ENCODE peak calls at places on chromosomes 2 and 18, in seven cellular contexts. Q is tibial artery, M is endodermal cell, W is left ventricle myocardium inferior, Z is cardiac muscle cell, V is heart right ventricle, L is right atrium auricular region. H is an unnamed sample. For H3K4me1 and H3K9me3, the result is how much of the 10 kb centered on the place peaks cover.

GRCh38 chr2:194166818-194167217 is 1490.2 kb upstream of the SLC39A10 start:
- DNase-seq in Q (no peak), M (peak), W (no peak), Z (peak), V (no peak), L (no peak), H (no peak)

GRCh38 chr2:3628241-3628679 is 29.7 kb upstream of the ALLC start:
- DNase-seq in Q (peak), M (peak), W (no peak), Z (no peak), V (no peak), L (no peak), H (no peak)

GRCh38 chr2:120820885-120821279 is 85.2 kb downstream of the GLI2 start:
- DNase-seq in Q (peak), M (peak), W (no peak), Z (no peak), V (no peak), L (no peak), H (no peak)

GRCh38 chr2:39216495-39217191 is 27.1 kb downstream of the CDKL4 start:
- DNase-seq in Q (no peak), M (no peak), W (no peak), Z (no peak), V (no peak), L (no peak), H (no peak)

GRCh38 chr18:22347624-22348511 is 69.8 kb downstream of the CTAGE1 start:
- DNase-seq in Q (no peak), M (peak), W (peak), Z (peak), V (peak), L (no peak), H (no peak)

GRCh38 chr2:18791172-18791797 is 201.9 kb upstream of the NT5C1B start:
- DNase-seq in Q (no peak), M (no peak), W (no peak), Z (no peak), V (no peak), L (no peak), H (no peak)

GRCh38 chr2:238709324-238709723 is 138.6 kb upstream of the TWIST2 start:
- DNase-seq in Q (no peak), M (peak), W (no peak), Z (no peak), V (no peak), L (peak), H (no peak)

GRCh38 chr18:79918089-79919011 is 33.1 kb downstream of the SLC66A2 start:
- DNase-seq in Q (peak), M (peak), W (no peak), Z (no peak), V (no peak), L (peak), H (peak)

GRCh38 chr2:216850665-216851327 is 9.1 kb downstream of the TNP1 start:
- DNase-seq in Q (no peak), M (no peak), W (no peak), Z (no peak), V (no peak), L (no peak), H (no peak)

GRCh38 chr2:205627085-205627484 is 55.2 kb upstream of the NRP2 start:
- DNase-seq in Q (no peak), M (no peak), W (no peak), Z (no peak), V (no peak), L (no peak), H (no peak)

GRCh38 chr2:96584017-96584416 is 47.5 kb downstream of the ARID5A start:
- DNase-seq in Q (no peak), M (no peak), W (no peak), Z (no peak), V (no peak), L (no peak), H (no peak)

GRCh38 chr2:54598347-54599325 is 124.8 kb upstream of the EML6 start:
- DNase-seq in Q (no peak), M (no peak), W (peak), Z (no peak), V (no peak), L (no peak), H (no peak)

GRCh38 chr2:198863655-198864054 is 594.1 kb downstream of the SATB2 start:
- DNase-seq in Q (no peak), M (no peak), W (no peak), Z (no peak), V (no peak), L (no peak), H (no peak)

GRCh38 chr2:220674033-220674432 is 898.1 kb downstream of the EPHA4 start:
- DNase-seq in Q (no peak), M (no peak), W (no peak), Z (no peak), V (no peak), L (no peak), H (no peak)

GRCh38 chr2:45786030-45786830 is 134.8 kb downstream of the PRKCE start:
- DNase-seq in Q (no peak), M (no peak), W (no peak), Z (no peak), V (no peak), L (no peak), H (no peak)

GRCh38 chr2:26772064-26773001 is 8.2 kb downstream of the SLC35F6 start:
- DNase-seq in Q (peak), M (no peak), W (peak), Z (no peak), V (peak), L (peak), H (peak)

GRCh38 chr2:12637754-12638153 is 79.0 kb upstream of the TRIB2 start:
- DNase-seq in Q (no peak), M (no peak), W (no peak), Z (no peak), V (no peak), L (no peak), H (no peak)

GRCh38 chr2:43038034-43038719 is 188.2 kb downstream of the ZFP36L2 start:
- DNase-seq in Q (no peak), M (no peak), W (no peak), Z (no peak), V (no peak), L (no peak), H (no peak)

GRCh38 chr2:65686928-65687521 is 254.6 kb upstream of the SPRED2 start:
- DNase-seq in Q (no peak), M (no peak), W (no peak), Z (no peak), V (no peak), L (no peak), H (no peak)

GRCh38 chr2:232365621-232366321 is 12.8 kb upstream of the ALPP start:
- DNase-seq in Q (no peak), M (peak), W (no peak), Z (no peak), V (no peak), L (no peak), H (no peak)

GRCh38 chr2:10839813-10840212 is 27.2 kb upstream of the PDIA6 start:
- DNase-seq in Q (no peak), M (peak), W (no peak), Z (peak), V (no peak), L (no peak), H (no peak)

GRCh38 chr2:189014426-189015138 is 40.4 kb downstream of the COL3A1 start:
- DNase-seq in Q (no peak), M (no peak), W (no peak), Z (no peak), V (no peak), L (no peak), H (no peak)

GRCh38 chr2:126722081-126722480 is 66.1 kb downstream of the GYPC start:
- DNase-seq in Q (no peak), M (no peak), W (no peak), Z (no peak), V (no peak), L (peak), H (no peak)

GRCh38 chr2:102076512-102076911 is 66.0 kb upstream of the IL1R1 start:
- DNase-seq in Q (no peak), M (no peak), W (no peak), Z (no peak), V (no peak), L (no peak), H (no peak)

GRCh38 chr2:218727502-218728165 is 17.0 kb downstream of the TTLL4 start:
- DNase-seq in Q (no peak), M (no peak), W (no peak), Z (no peak), V (no peak), L (no peak), H (no peak)

GRCh38 chr18:76361219-76361618 is 133.8 kb downstream of the ZNF516 start:
- DNase-seq in Q (no peak), M (no peak), W (no peak), Z (no peak), V (no peak), L (no peak), H (no peak)

GRCh38 chr2:223487447-223487846 is 114.7 kb downstream of the SCG2 start:
- DNase-seq in Q (no peak), M (no peak), W (no peak), Z (no peak), V (no peak), L (no peak), H (no peak)

GRCh38 chr2:120576509-120577474 is 158.9 kb upstream of the GLI2 start:
- DNase-seq in Q (no peak), M (no peak), W (peak), Z (no peak), V (peak), L (no peak), H (no peak)

GRCh38 chr18:52236134-52236533 is 103.9 kb upstream of the DCC start:
- DNase-seq in Q (no peak), M (no peak), W (no peak), Z (no peak), V (no peak), L (no peak), H (no peak)

GRCh38 chr2:203790134-203790533 is 77.4 kb upstream of the CTLA4 start:
- DNase-seq in Q (no peak), M (no peak), W (no peak), Z (no peak), V (no peak), L (no peak), H (no peak)

GRCh38 chr2:102410952-102411351 is 12.0 kb upstream of the IL18RAP start:
- DNase-seq in Q (no peak), M (no peak), W (no peak), Z (no peak), V (no peak), L (no peak), H (no peak)

GRCh38 chr2:24456610-24457556 is 34.2 kb upstream of the NCOA1 start:
- DNase-seq in Q (peak), M (peak), W (peak), Z (no peak), V (peak), L (peak), H (peak)

GRCh38 chr2:26811261-26811660 is 25.4 kb downstream of the CENPA start:
- DNase-seq in Q (no peak), M (peak), W (no peak), Z (no peak), V (no peak), L (no peak), H (no peak)

GRCh38 chr2:71880846-71881610 is 266.6 kb downstream of the CYP26B1 start:
- DNase-seq in Q (peak), M (peak), W (peak), Z (no peak), V (peak), L (peak), H (peak)

GRCh38 chr2:219215871-219216536 is 2.8 kb downstream of the ABCB6 start:
- DNase-seq in Q (no peak), M (peak), W (no peak), Z (no peak), V (no peak), L (no peak), H (no peak)

GRCh38 chr18:63205791-63206252 is 113.7 kb downstream of the BCL2 start:
- DNase-seq in Q (no peak), M (no peak), W (no peak), Z (no peak), V (no peak), L (no peak), H (no peak)

GRCh38 chr2:55010149-55010591 is 40.1 kb downstream of the RTN4 start:
- DNase-seq in Q (peak), M (no peak), W (no peak), Z (no peak), V (no peak), L (no peak), H (no peak)

GRCh38 chr2:215171826-215172225 is 33.4 kb upstream of the ABCA12 start:
- DNase-seq in Q (no peak), M (no peak), W (no peak), Z (no peak), V (no peak), L (no peak), H (no peak)

GRCh38 chr2:86446060-86446459 is 4.9 kb downstream of the KDM3A start:
- DNase-seq in Q (no peak), M (no peak), W (no peak), Z (no peak), V (no peak), L (no peak), H (no peak)

DNA sequence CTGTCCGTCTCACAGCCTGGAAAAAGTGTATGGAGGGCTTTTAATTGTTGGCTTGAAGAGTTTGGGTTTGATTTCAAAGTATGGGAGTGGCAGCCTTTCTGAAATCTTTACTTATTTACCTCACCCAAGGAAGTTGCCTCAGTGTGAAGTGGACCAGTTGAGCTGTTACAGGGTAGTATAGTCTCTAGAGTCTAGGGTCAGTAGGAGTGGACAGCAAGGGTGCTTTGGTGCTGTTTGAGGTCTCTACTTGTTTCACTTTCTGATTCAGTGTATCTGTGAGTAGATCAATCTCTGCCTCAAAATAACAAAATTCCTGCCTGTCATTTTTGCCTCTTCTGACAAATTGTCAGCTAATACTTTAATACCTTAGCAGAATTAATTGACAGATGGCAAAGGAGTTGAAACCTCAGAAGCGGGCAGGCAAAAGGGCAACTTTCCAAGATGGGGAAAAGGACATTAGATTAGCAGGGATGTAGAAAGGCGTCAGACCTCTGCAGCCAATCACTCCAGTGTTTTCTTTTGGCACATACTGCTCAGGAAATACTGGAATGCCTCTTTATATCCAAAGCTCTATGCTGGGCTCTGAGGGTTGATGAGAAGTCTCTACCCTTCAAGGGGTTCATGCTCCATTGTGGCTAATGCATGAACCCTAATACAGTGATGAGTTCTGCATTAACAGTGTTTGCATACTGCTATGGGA is 5.9 kb downstream of the RIOK3 start:
- DNase-seq in Q (no peak), M (no peak), W (no peak), Z (no peak), V (no peak), L (no peak), H (no peak)
- H3K4me1 ChIP-seq in Q (half or more), M (under half), W (half or more), Z (under half), V (half or more), L (half or more), H (under half)

GRCh38 chr18:44961288-44961687 is 280.6 kb downstream of the SETBP1 start:
- DNase-seq in Q (no peak), M (no peak), W (no peak), Z (no peak), V (no peak), L (no peak), H (no peak)
- H3K4me3 ChIP-seq in Q (no peak), M (no peak), W (no peak), Z (no peak), V (no peak), L (no peak), H (no peak)

GRCh38 chr2:169980001-169980400 is 152.7 kb downstream of the UBR3 start:
- DNase-seq in Q (no peak), M (no peak), W (no peak), Z (no peak), V (no peak), L (no peak), H (no peak)
- H3K9me3 ChIP-seq in Q (under half), M (under half), W (under half), Z (under half), V (under half), L (under half), H (under half)

GRCh38 chr2:70121627-70122372 is 34.5 kb downstream of the PCBP1 start:
- DNase-seq in Q (no peak), M (peak), W (no peak), Z (no peak), V (no peak), L (no peak), H (no peak)
- H3K4me1 ChIP-seq in Q (under half), M (under half), W (half or more), Z (under half), V (half or more), L (under half), H (under half)

GRCh38 chr2:118837621-118838020 is 9.8 kb downstream of the EN1 start:
- DNase-seq in Q (no peak), M (no peak), W (no peak), Z (no peak), V (no peak), L (no peak), H (no peak)
- H3K4me3 ChIP-seq in Q (no peak), M (no peak), W (no peak), Z (no peak), V (no peak), L (no peak), H (no peak)

DNA sequence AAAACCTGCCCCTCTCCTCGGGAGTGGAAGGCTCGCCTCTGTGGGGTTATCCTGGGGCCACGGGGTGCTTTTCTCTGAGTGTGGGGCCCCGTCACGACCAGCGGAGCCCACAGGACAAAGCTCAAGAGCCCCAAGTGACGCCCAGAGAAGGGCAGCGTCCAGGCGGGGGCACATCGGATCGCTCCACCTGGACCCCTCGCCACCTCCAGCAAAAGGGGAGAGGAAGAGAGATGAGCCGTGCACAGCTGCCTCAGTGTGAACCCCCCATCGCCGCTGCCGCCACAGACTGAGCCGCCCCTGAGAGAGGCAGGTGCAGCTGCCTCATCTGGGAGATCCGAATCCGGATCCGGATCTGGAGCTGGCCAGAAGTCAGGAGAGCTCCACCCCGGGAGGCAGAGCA is 282.5 kb upstream of the PXDN start:
- DNase-seq in Q (no peak), M (peak), W (no peak), Z (no peak), V (no peak), L (no peak), H (no peak)
- H3K9me3 ChIP-seq in Q (under half), M (under half), W (under half), Z (under half), V (under half), L (under half), H (under half)

DNA sequence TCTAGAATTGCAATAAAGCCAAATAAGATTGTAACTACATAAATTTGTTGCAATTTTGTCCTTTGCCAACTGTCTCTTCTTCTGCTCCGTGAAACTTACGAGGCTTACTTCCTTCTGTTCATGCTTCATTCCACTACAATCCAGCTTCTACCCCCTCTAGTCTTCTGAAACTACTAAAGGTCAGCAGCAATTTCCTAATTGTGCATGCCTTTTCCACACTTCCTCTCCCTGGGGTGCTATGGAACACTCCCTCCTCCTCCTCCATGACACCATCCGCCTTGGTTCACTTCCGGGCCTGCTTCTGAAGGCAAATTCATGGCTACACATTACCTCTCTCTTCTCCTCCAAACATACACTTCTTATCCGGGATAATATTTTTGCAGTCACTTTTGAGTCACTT is 95.4 kb upstream of the CD302 start:
- DNase-seq in Q (no peak), M (no peak), W (no peak), Z (no peak), V (no peak), L (no peak), H (no peak)
- H3K4me1 ChIP-seq in Q (under half), M (under half), W (under half), Z (under half), V (under half), L (under half), H (under half)

DNA sequence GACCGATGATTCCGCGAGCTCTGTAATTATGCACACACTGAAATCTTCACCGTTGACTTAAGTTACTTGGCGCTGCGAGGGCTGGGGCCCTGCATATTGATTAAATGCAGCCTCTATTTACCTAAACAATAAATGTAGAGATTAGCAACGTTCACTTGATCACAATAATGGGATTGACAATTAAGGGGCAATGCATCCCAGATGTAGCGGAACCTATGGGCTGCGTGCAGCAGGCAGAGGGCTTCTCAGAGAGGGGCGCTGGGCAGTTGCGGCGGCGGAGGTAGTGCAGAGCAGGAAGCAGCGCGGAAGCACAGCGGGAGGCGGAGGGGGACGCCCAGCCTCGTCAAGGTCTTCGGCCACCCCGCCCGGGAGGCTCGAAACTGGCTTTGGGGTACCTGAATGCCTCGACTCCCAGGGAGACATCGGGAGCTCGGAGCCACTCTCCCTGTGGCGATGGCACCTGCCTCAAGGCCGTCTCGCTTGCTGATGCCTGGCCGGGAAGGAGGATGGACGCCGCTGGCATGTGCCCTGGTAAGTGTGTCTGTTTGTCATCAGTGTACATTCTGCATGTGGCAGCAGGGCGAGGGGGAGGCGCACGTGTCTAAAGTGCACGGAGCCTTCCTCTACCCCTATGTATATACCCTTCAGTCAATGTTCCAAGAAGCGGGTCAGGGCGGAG is 7.7 kb upstream of the SP9 start:
- DNase-seq in Q (no peak), M (peak), W (no peak), Z (no peak), V (no peak), L (no peak), H (no peak)
- H3K4me3 ChIP-seq in Q (peak), M (peak), W (peak), Z (peak), V (peak), L (peak), H (peak)